ENCODE peak calls at places on chromosomes 13 and 19, in seven cellular contexts. One of them, this sample, is unnamed.

GRCh38 chr13:89490661-89491060 is 1819.5 kb downstream of the SLITRK5 start:
- DNase-seq in posterior cingulate gyrus: no peak
- DNase-seq in glutamatergic neuron: no peak
- DNase-seq in activated T-helper 1 cell treated with Interleukin-2 at 50 U/mL for 16 hours: no peak
- DNase-seq in Right ventricle myocardium superior: no peak
- DNase-seq in DMS 273 treated with DMSO at 0.1 percent for 48 hours: no peak
- DNase-seq in ELR: peak; percentile 47
- DNase-seq in this sample: no peak

GRCh38 chr19:4067396-4068057 is 828 bp upstream of the ZBTB7A start:
- DNase-seq in posterior cingulate gyrus: peak; percentile 87
- DNase-seq in glutamatergic neuron: peak; percentile 45
- DNase-seq in activated T-helper 1 cell treated with Interleukin-2 at 50 U/mL for 16 hours: no peak
- DNase-seq in Right ventricle myocardium superior: peak; percentile 69
- DNase-seq in DMS 273 treated with DMSO at 0.1 percent for 48 hours: no peak
- DNase-seq in ELR: no peak
- DNase-seq in this sample: no peak

GRCh38 chr13:20002766-20003165 is 44.2 kb downstream of the ZMYM2 start:
- DNase-seq in posterior cingulate gyrus: no peak
- DNase-seq in glutamatergic neuron: no peak
- DNase-seq in activated T-helper 1 cell treated with Interleukin-2 at 50 U/mL for 16 hours: no peak
- DNase-seq in Right ventricle myocardium superior: no peak
- DNase-seq in DMS 273 treated with DMSO at 0.1 percent for 48 hours: no peak
- DNase-seq in ELR: no peak
- DNase-seq in this sample: no peak

GRCh38 chr13:27372896-27373295 is 51.5 kb upstream of the GTF3A start:
- DNase-seq in posterior cingulate gyrus: no peak
- DNase-seq in glutamatergic neuron: peak; percentile 72
- DNase-seq in activated T-helper 1 cell treated with Interleukin-2 at 50 U/mL for 16 hours: no peak
- DNase-seq in Right ventricle myocardium superior: no peak
- DNase-seq in DMS 273 treated with DMSO at 0.1 percent for 48 hours: no peak
- DNase-seq in ELR: no peak
- DNase-seq in this sample: no peak

GRCh38 chr19:44346556-44346955 is 9.9 kb downstream of the ZNF112 start:
- DNase-seq in posterior cingulate gyrus: no peak
- DNase-seq in glutamatergic neuron: no peak
- DNase-seq in activated T-helper 1 cell treated with Interleukin-2 at 50 U/mL for 16 hours: no peak
- DNase-seq in Right ventricle myocardium superior: no peak
- DNase-seq in DMS 273 treated with DMSO at 0.1 percent for 48 hours: no peak
- DNase-seq in ELR: no peak
- DNase-seq in this sample: no peak

GRCh38 chr19:16671652-16672274 is 10.8 kb downstream of the TMEM38A start:
- DNase-seq in posterior cingulate gyrus: no peak
- DNase-seq in glutamatergic neuron: no peak
- DNase-seq in activated T-helper 1 cell treated with Interleukin-2 at 50 U/mL for 16 hours: no peak
- DNase-seq in Right ventricle myocardium superior: peak; percentile 61
- DNase-seq in DMS 273 treated with DMSO at 0.1 percent for 48 hours: no peak
- DNase-seq in ELR: no peak
- DNase-seq in this sample: no peak

GRCh38 chr19:38691938-38692457 is 44.5 kb downstream of the ACTN4 start:
- DNase-seq in posterior cingulate gyrus: no peak
- DNase-seq in glutamatergic neuron: no peak
- DNase-seq in activated T-helper 1 cell treated with Interleukin-2 at 50 U/mL for 16 hours: no peak
- DNase-seq in Right ventricle myocardium superior: no peak
- DNase-seq in DMS 273 treated with DMSO at 0.1 percent for 48 hours: no peak
- DNase-seq in ELR: peak; percentile 96
- DNase-seq in this sample: no peak

GRCh38 chr19:17775991-17776803 is 18.7 kb upstream of the B3GNT3 start:
- DNase-seq in posterior cingulate gyrus: no peak
- DNase-seq in glutamatergic neuron: no peak
- DNase-seq in activated T-helper 1 cell treated with Interleukin-2 at 50 U/mL for 16 hours: no peak
- DNase-seq in Right ventricle myocardium superior: no peak
- DNase-seq in DMS 273 treated with DMSO at 0.1 percent for 48 hours: no peak
- DNase-seq in ELR: no peak
- DNase-seq in this sample: no peak

GRCh38 chr19:30024091-30024490 is 82.1 kb downstream of the URI1 start:
- DNase-seq in posterior cingulate gyrus: no peak
- DNase-seq in glutamatergic neuron: no peak
- DNase-seq in activated T-helper 1 cell treated with Interleukin-2 at 50 U/mL for 16 hours: no peak
- DNase-seq in Right ventricle myocardium superior: no peak
- DNase-seq in DMS 273 treated with DMSO at 0.1 percent for 48 hours: no peak
- DNase-seq in ELR: no peak
- DNase-seq in this sample: no peak

This sample was measured in CD4-positive, alpha-beta T cell.